ENCODE peak calls at places on chromosomes 3 and 15, in seven cellular contexts. One of them, this sample, is unnamed.

GRCh38 chr3:151227438-151228290 is 24.6 kb upstream of the GPR171 start:
- DNase-seq in Right ventricle myocardium superior: peak; percentile 76
- DNase-seq in activated T-cell treated with anti-CD3 and anti-CD28 coated beads, Interleukin-2, amount 50 U/mL, for 4 hours: peak; percentile 78
- DNase-seq in iris pigment epithelial cell: peak; percentile 87
- DNase-seq in SHP77: peak; percentile 28
- DNase-seq in adrenal gland: peak; percentile 70
- DNase-seq in mucosa of descending colon: no peak
- DNase-seq in this sample: peak; percentile 52

GRCh38 chr3:53940651-53941050 is 49.0 kb upstream of the SELENOK start:
- DNase-seq in mucosa of descending colon: no peak
- DNase-seq in iris pigment epithelial cell: no peak
- DNase-seq in activated T-cell treated with anti-CD3 and anti-CD28 coated beads, Interleukin-2, amount 50 U/mL, for 4 hours: no peak
- DNase-seq in SHP77: no peak
- DNase-seq in Right ventricle myocardium superior: no peak
- DNase-seq in adrenal gland: no peak
- DNase-seq in this sample: no peak

GRCh38 chr15:79195802-79196201 is 86.7 kb upstream of the ANKRD34C start:
- DNase-seq in adrenal gland: no peak
- DNase-seq in activated T-cell treated with anti-CD3 and anti-CD28 coated beads, Interleukin-2, amount 50 U/mL, for 4 hours: no peak
- DNase-seq in iris pigment epithelial cell: no peak
- DNase-seq in SHP77: no peak
- DNase-seq in mucosa of descending colon: no peak
- DNase-seq in Right ventricle myocardium superior: no peak
- DNase-seq in this sample: no peak

GRCh38 chr15:33913459-33913858 is 54.8 kb upstream of the CHRM5 start:
- DNase-seq in SHP77: no peak
- DNase-seq in adrenal gland: no peak
- DNase-seq in iris pigment epithelial cell: peak; percentile 72
- DNase-seq in mucosa of descending colon: no peak
- DNase-seq in Right ventricle myocardium superior: no peak
- DNase-seq in activated T-cell treated with anti-CD3 and anti-CD28 coated beads, Interleukin-2, amount 50 U/mL, for 4 hours: no peak
- DNase-seq in this sample: no peak

GRCh38 chr3:191774485-191774884 is 313.5 kb downstream of the PYDC2 start:
- DNase-seq in SHP77: no peak
- DNase-seq in mucosa of descending colon: no peak
- DNase-seq in Right ventricle myocardium superior: no peak
- DNase-seq in iris pigment epithelial cell: peak; percentile 70
- DNase-seq in adrenal gland: no peak
- DNase-seq in activated T-cell treated with anti-CD3 and anti-CD28 coated beads, Interleukin-2, amount 50 U/mL, for 4 hours: no peak
- DNase-seq in this sample: no peak

GRCh38 chr3:97579365-97579764 is 185.2 kb upstream of the ARL6 start:
- DNase-seq in activated T-cell treated with anti-CD3 and anti-CD28 coated beads, Interleukin-2, amount 50 U/mL, for 4 hours: no peak
- DNase-seq in iris pigment epithelial cell: peak; percentile 23
- DNase-seq in mucosa of descending colon: no peak
- DNase-seq in adrenal gland: no peak
- DNase-seq in SHP77: peak; percentile 98
- DNase-seq in Right ventricle myocardium superior: no peak
- DNase-seq in this sample: peak; percentile 81

GRCh38 chr15:98765610-98766009 is 117.3 kb downstream of the IGF1R start:
- DNase-seq in SHP77: no peak
- DNase-seq in Right ventricle myocardium superior: no peak
- DNase-seq in activated T-cell treated with anti-CD3 and anti-CD28 coated beads, Interleukin-2, amount 50 U/mL, for 4 hours: no peak
- DNase-seq in iris pigment epithelial cell: peak; percentile 14
- DNase-seq in adrenal gland: no peak
- DNase-seq in mucosa of descending colon: no peak
- DNase-seq in this sample: no peak

GRCh38 chr3:164478323-164478722 is 600.0 kb downstream of the SI start:
- DNase-seq in SHP77: no peak
- DNase-seq in adrenal gland: no peak
- DNase-seq in Right ventricle myocardium superior: no peak
- DNase-seq in mucosa of descending colon: peak; percentile 15
- DNase-seq in iris pigment epithelial cell: no peak
- DNase-seq in activated T-cell treated with anti-CD3 and anti-CD28 coated beads, Interleukin-2, amount 50 U/mL, for 4 hours: no peak
- DNase-seq in this sample: no peak

GRCh38 chr15:68536331-68537095 is 42.3 kb upstream of the CORO2B start:
- DNase-seq in iris pigment epithelial cell: peak; percentile 95
- DNase-seq in SHP77: no peak
- DNase-seq in mucosa of descending colon: no peak
- DNase-seq in adrenal gland: no peak
- DNase-seq in activated T-cell treated with anti-CD3 and anti-CD28 coated beads, Interleukin-2, amount 50 U/mL, for 4 hours: no peak
- DNase-seq in Right ventricle myocardium superior: no peak
- DNase-seq in this sample: no peak

GRCh38 chr3:58004972-58005371 is 3.2 kb upstream of the FLNB start:
- DNase-seq in Right ventricle myocardium superior: no peak
- DNase-seq in mucosa of descending colon: no peak
- DNase-seq in iris pigment epithelial cell: peak; percentile 80
- DNase-seq in activated T-cell treated with anti-CD3 and anti-CD28 coated beads, Interleukin-2, amount 50 U/mL, for 4 hours: no peak
- DNase-seq in SHP77: no peak
- DNase-seq in adrenal gland: no peak
- DNase-seq in this sample: no peak

GRCh38 chr3:177979684-177980083 is 556.6 kb upstream of the KCNMB2 start:
- DNase-seq in adrenal gland: no peak
- DNase-seq in Right ventricle myocardium superior: no peak
- DNase-seq in SHP77: no peak
- DNase-seq in activated T-cell treated with anti-CD3 and anti-CD28 coated beads, Interleukin-2, amount 50 U/mL, for 4 hours: no peak
- DNase-seq in iris pigment epithelial cell: no peak
- DNase-seq in mucosa of descending colon: no peak
- DNase-seq in this sample: no peak

GRCh38 chr15:100234158-100235029 is 107.4 kb downstream of the ADAMTS17 start:
- DNase-seq in SHP77: no peak
- DNase-seq in iris pigment epithelial cell: no peak
- DNase-seq in mucosa of descending colon: no peak
- DNase-seq in Right ventricle myocardium superior: peak; percentile 79
- DNase-seq in adrenal gland: no peak
- DNase-seq in activated T-cell treated with anti-CD3 and anti-CD28 coated beads, Interleukin-2, amount 50 U/mL, for 4 hours: no peak
- DNase-seq in this sample: no peak

GRCh38 chr3:104598848-104599501 is 767.7 kb upstream of the ALCAM start:
- DNase-seq in SHP77: peak; percentile 9
- DNase-seq in activated T-cell treated with anti-CD3 and anti-CD28 coated beads, Interleukin-2, amount 50 U/mL, for 4 hours: no peak
- DNase-seq in adrenal gland: no peak
- DNase-seq in iris pigment epithelial cell: no peak
- DNase-seq in mucosa of descending colon: no peak
- DNase-seq in Right ventricle myocardium superior: no peak
- DNase-seq in this sample: peak; percentile 70

GRCh38 chr15:57406040-57406772 is 29.9 kb downstream of the CGNL1 start:
- DNase-seq in iris pigment epithelial cell: peak; percentile 11
- DNase-seq in mucosa of descending colon: no peak
- DNase-seq in SHP77: no peak
- DNase-seq in activated T-cell treated with anti-CD3 and anti-CD28 coated beads, Interleukin-2, amount 50 U/mL, for 4 hours: no peak
- DNase-seq in Right ventricle myocardium superior: no peak
- DNase-seq in adrenal gland: no peak
- DNase-seq in this sample: no peak

GRCh38 chr3:53342353-53342752 is 5.0 kb downstream of the DCP1A start:
- DNase-seq in Right ventricle myocardium superior: no peak
- DNase-seq in iris pigment epithelial cell: peak; percentile 68
- DNase-seq in activated T-cell treated with anti-CD3 and anti-CD28 coated beads, Interleukin-2, amount 50 U/mL, for 4 hours: no peak
- DNase-seq in SHP77: no peak
- DNase-seq in adrenal gland: peak; percentile 73
- DNase-seq in mucosa of descending colon: no peak
- DNase-seq in this sample: no peak

GRCh38 chr15:52642386-52643361 is 36.5 kb downstream of the ATOSA start:
- DNase-seq in Right ventricle myocardium superior: no peak
- DNase-seq in adrenal gland: no peak
- DNase-seq in iris pigment epithelial cell: peak; percentile 72
- DNase-seq in activated T-cell treated with anti-CD3 and anti-CD28 coated beads, Interleukin-2, amount 50 U/mL, for 4 hours: no peak
- DNase-seq in SHP77: no peak
- DNase-seq in mucosa of descending colon: no peak
- DNase-seq in this sample: no peak

GRCh38 chr15:65326844-65327243 is 22.4 kb downstream of the RNU5B-1 start:
- DNase-seq in mucosa of descending colon: no peak
- DNase-seq in Right ventricle myocardium superior: no peak
- DNase-seq in SHP77: no peak
- DNase-seq in activated T-cell treated with anti-CD3 and anti-CD28 coated beads, Interleukin-2, amount 50 U/mL, for 4 hours: no peak
- DNase-seq in iris pigment epithelial cell: no peak
- DNase-seq in adrenal gland: no peak
- DNase-seq in this sample: no peak

GRCh38 chr3:138227650-138228049 is 40.5 kb downstream of the ARMC8 start:
- DNase-seq in iris pigment epithelial cell: peak; percentile 85
- DNase-seq in activated T-cell treated with anti-CD3 and anti-CD28 coated beads, Interleukin-2, amount 50 U/mL, for 4 hours: no peak
- DNase-seq in adrenal gland: no peak
- DNase-seq in Right ventricle myocardium superior: no peak
- DNase-seq in mucosa of descending colon: no peak
- DNase-seq in SHP77: no peak
- DNase-seq in this sample: no peak

GRCh38 chr3:56423537-56424209 is 44.6 kb downstream of the ERC2 start:
- DNase-seq in mucosa of descending colon: no peak
- DNase-seq in adrenal gland: no peak
- DNase-seq in iris pigment epithelial cell: no peak
- DNase-seq in activated T-cell treated with anti-CD3 and anti-CD28 coated beads, Interleukin-2, amount 50 U/mL, for 4 hours: no peak
- DNase-seq in Right ventricle myocardium superior: no peak
- DNase-seq in SHP77: no peak
- DNase-seq in this sample: no peak

GRCh38 chr3:37026851-37027250 is 33.5 kb downstream of the MLH1 start:
- DNase-seq in iris pigment epithelial cell: no peak
- DNase-seq in activated T-cell treated with anti-CD3 and anti-CD28 coated beads, Interleukin-2, amount 50 U/mL, for 4 hours: no peak
- DNase-seq in adrenal gland: no peak
- DNase-seq in mucosa of descending colon: no peak
- DNase-seq in SHP77: no peak
- DNase-seq in Right ventricle myocardium superior: no peak
- DNase-seq in this sample: no peak

GRCh38 chr3:40128169-40128568 is 181.3 kb upstream of the EIF1B start:
- DNase-seq in SHP77: no peak
- DNase-seq in iris pigment epithelial cell: no peak
- DNase-seq in mucosa of descending colon: no peak
- DNase-seq in adrenal gland: no peak
- DNase-seq in activated T-cell treated with anti-CD3 and anti-CD28 coated beads, Interleukin-2, amount 50 U/mL, for 4 hours: no peak
- DNase-seq in Right ventricle myocardium superior: no peak
- DNase-seq in this sample: no peak

GRCh38 chr3:42189746-42190145 is 76.2 kb downstream of the CCK start:
- DNase-seq in SHP77: no peak
- DNase-seq in iris pigment epithelial cell: no peak
- DNase-seq in mucosa of descending colon: no peak
- DNase-seq in adrenal gland: no peak
- DNase-seq in activated T-cell treated with anti-CD3 and anti-CD28 coated beads, Interleukin-2, amount 50 U/mL, for 4 hours: no peak
- DNase-seq in Right ventricle myocardium superior: no peak
- DNase-seq in this sample: no peak

GRCh38 chr3:183844606-183845005 is 19.2 kb upstream of the MAP6D1 start:
- DNase-seq in iris pigment epithelial cell: peak; percentile 89
- DNase-seq in Right ventricle myocardium superior: no peak
- DNase-seq in SHP77: no peak
- DNase-seq in adrenal gland: no peak
- DNase-seq in activated T-cell treated with anti-CD3 and anti-CD28 coated beads, Interleukin-2, amount 50 U/mL, for 4 hours: no peak
- DNase-seq in mucosa of descending colon: no peak
- DNase-seq in this sample: no peak

GRCh38 chr3:103644450-103644849 is 1209.6 kb downstream of the ZPLD1 start:
- DNase-seq in adrenal gland: no peak
- DNase-seq in Right ventricle myocardium superior: no peak
- DNase-seq in mucosa of descending colon: no peak
- DNase-seq in activated T-cell treated with anti-CD3 and anti-CD28 coated beads, Interleukin-2, amount 50 U/mL, for 4 hours: no peak
- DNase-seq in SHP77: no peak
- DNase-seq in iris pigment epithelial cell: no peak
- DNase-seq in this sample: no peak

This sample was measured in NCI-H774.